ENCODE peak calls at places on chromosomes 6 and 20, in six cellular contexts. One of them, this sample, is unnamed.

GRCh38 chr6:69894578-69895347 is 28.4 kb downstream of the COL19A1 start:
- DNase-seq in cardiac muscle cell: no peak
- DNase-seq in fibroblast of mammary gland: peak
- DNase-seq in renal cortical epithelial cell: peak
- DNase-seq in substantia nigra: no peak
- DNase-seq in stimulated activated CD8-positive, alpha-beta memory T cell treated with anti-CD3 and anti-CD28 coated beads, Interleukin-12 subunit alpha, Interleukin-12 subunit beta, amount 100 ng/mL, for 1 hour: no peak
- DNase-seq in this sample: no peak

GRCh38 chr6:96330884-96331283 is 190.7 kb upstream of the UFL1 start:
- DNase-seq in cardiac muscle cell: no peak
- DNase-seq in fibroblast of mammary gland: no peak
- DNase-seq in renal cortical epithelial cell: no peak
- DNase-seq in substantia nigra: no peak
- DNase-seq in stimulated activated CD8-positive, alpha-beta memory T cell treated with anti-CD3 and anti-CD28 coated beads, Interleukin-12 subunit alpha, Interleukin-12 subunit beta, amount 100 ng/mL, for 1 hour: no peak
- DNase-seq in this sample: no peak

GRCh38 chr20:58131111-58131510 is 97.3 kb downstream of the ANKRD60 start:
- DNase-seq in cardiac muscle cell: no peak
- DNase-seq in fibroblast of mammary gland: peak
- DNase-seq in renal cortical epithelial cell: no peak
- DNase-seq in substantia nigra: no peak
- DNase-seq in stimulated activated CD8-positive, alpha-beta memory T cell treated with anti-CD3 and anti-CD28 coated beads, Interleukin-12 subunit alpha, Interleukin-12 subunit beta, amount 100 ng/mL, for 1 hour: no peak
- DNase-seq in this sample: no peak

GRCh38 chr6:1231941-1232340 is 80.0 kb upstream of the FOXQ1 start:
- DNase-seq in cardiac muscle cell: no peak
- DNase-seq in fibroblast of mammary gland: no peak
- DNase-seq in renal cortical epithelial cell: peak
- DNase-seq in substantia nigra: no peak
- DNase-seq in stimulated activated CD8-positive, alpha-beta memory T cell treated with anti-CD3 and anti-CD28 coated beads, Interleukin-12 subunit alpha, Interleukin-12 subunit beta, amount 100 ng/mL, for 1 hour: no peak
- DNase-seq in this sample: no peak

GRCh38 chr6:168104636-168105035 is 25.6 kb upstream of the FRMD1 start:
- DNase-seq in cardiac muscle cell: no peak
- DNase-seq in fibroblast of mammary gland: no peak
- DNase-seq in renal cortical epithelial cell: no peak
- DNase-seq in substantia nigra: no peak
- DNase-seq in stimulated activated CD8-positive, alpha-beta memory T cell treated with anti-CD3 and anti-CD28 coated beads, Interleukin-12 subunit alpha, Interleukin-12 subunit beta, amount 100 ng/mL, for 1 hour: no peak
- DNase-seq in this sample: no peak

GRCh38 chr6:34352305-34352937 is 40.0 kb downstream of the NUDT3 start:
- DNase-seq in cardiac muscle cell: no peak
- DNase-seq in fibroblast of mammary gland: peak
- DNase-seq in renal cortical epithelial cell: peak
- DNase-seq in substantia nigra: no peak
- DNase-seq in stimulated activated CD8-positive, alpha-beta memory T cell treated with anti-CD3 and anti-CD28 coated beads, Interleukin-12 subunit alpha, Interleukin-12 subunit beta, amount 100 ng/mL, for 1 hour: no peak
- DNase-seq in this sample: no peak

GRCh38 chr20:50663095-50663821 is 28.1 kb downstream of the RIPOR3 start:
- DNase-seq in cardiac muscle cell: peak
- DNase-seq in fibroblast of mammary gland: no peak
- DNase-seq in renal cortical epithelial cell: peak
- DNase-seq in substantia nigra: peak
- DNase-seq in stimulated activated CD8-positive, alpha-beta memory T cell treated with anti-CD3 and anti-CD28 coated beads, Interleukin-12 subunit alpha, Interleukin-12 subunit beta, amount 100 ng/mL, for 1 hour: no peak
- DNase-seq in this sample: no peak

GRCh38 chr20:31837896-31838397 is 7.5 kb downstream of the FOXS1 start:
- DNase-seq in cardiac muscle cell: no peak
- DNase-seq in fibroblast of mammary gland: peak
- DNase-seq in renal cortical epithelial cell: peak
- DNase-seq in substantia nigra: no peak
- DNase-seq in stimulated activated CD8-positive, alpha-beta memory T cell treated with anti-CD3 and anti-CD28 coated beads, Interleukin-12 subunit alpha, Interleukin-12 subunit beta, amount 100 ng/mL, for 1 hour: no peak
- DNase-seq in this sample: no peak

GRCh38 chr6:160391419-160392116 is 43.4 kb downstream of the SLC22A3 start:
- DNase-seq in cardiac muscle cell: no peak
- DNase-seq in fibroblast of mammary gland: peak
- DNase-seq in renal cortical epithelial cell: peak
- DNase-seq in substantia nigra: no peak
- DNase-seq in stimulated activated CD8-positive, alpha-beta memory T cell treated with anti-CD3 and anti-CD28 coated beads, Interleukin-12 subunit alpha, Interleukin-12 subunit beta, amount 100 ng/mL, for 1 hour: no peak
- DNase-seq in this sample: no peak

GRCh38 chr6:23890543-23891227 is 235.3 kb upstream of the NRSN1 start:
- DNase-seq in cardiac muscle cell: no peak
- DNase-seq in fibroblast of mammary gland: peak
- DNase-seq in renal cortical epithelial cell: peak
- DNase-seq in substantia nigra: no peak
- DNase-seq in stimulated activated CD8-positive, alpha-beta memory T cell treated with anti-CD3 and anti-CD28 coated beads, Interleukin-12 subunit alpha, Interleukin-12 subunit beta, amount 100 ng/mL, for 1 hour: no peak
- DNase-seq in this sample: no peak

GRCh38 chr6:7787137-7787575 is 61.3 kb downstream of the BMP6 start:
- DNase-seq in cardiac muscle cell: no peak
- DNase-seq in fibroblast of mammary gland: peak
- DNase-seq in renal cortical epithelial cell: no peak
- DNase-seq in substantia nigra: no peak
- DNase-seq in stimulated activated CD8-positive, alpha-beta memory T cell treated with anti-CD3 and anti-CD28 coated beads, Interleukin-12 subunit alpha, Interleukin-12 subunit beta, amount 100 ng/mL, for 1 hour: no peak
- DNase-seq in this sample: no peak

GRCh38 chr6:20620043-20620442 is 85.8 kb downstream of the CDKAL1 start:
- DNase-seq in cardiac muscle cell: no peak
- DNase-seq in fibroblast of mammary gland: no peak
- DNase-seq in renal cortical epithelial cell: no peak
- DNase-seq in substantia nigra: no peak
- DNase-seq in stimulated activated CD8-positive, alpha-beta memory T cell treated with anti-CD3 and anti-CD28 coated beads, Interleukin-12 subunit alpha, Interleukin-12 subunit beta, amount 100 ng/mL, for 1 hour: no peak
- DNase-seq in this sample: no peak

This sample was measured in C1 segment of cervical spinal cord.